ENCODE peak calls at places on chromosome 2, in ten cellular contexts. L is AG10803, S is IMR-90, Z is foreskin fibroblast, K is thoracic aorta, R is lower lobe of right lung, P is MM.1S, T is Peyer's patch, W is GM12865, N is choroid plexus epithelial cell. H is an unnamed sample.

GRCh38 chr2:53777134-53777533 is 9.5 kb downstream of the CHAC2 start:
- DNase-seq in L (no peak), S (no peak), Z (no peak), K (no peak), R (no peak), P (no peak), T (no peak), W (no peak), N (no peak), H (no peak)

GRCh38 chr2:79292231-79292785 is 132.8 kb upstream of the REG3A start:
- DNase-seq in L (no peak), S (no peak), Z (no peak), K (no peak), R (no peak), P (no peak), T (no peak), W (no peak), N (no peak), H (no peak)

GRCh38 chr2:15300645-15301573 is 260.2 kb downstream of the NBAS start:
- DNase-seq in L (no peak), S (peak; percentile 5), Z (no peak), K (no peak), R (no peak), P (no peak), T (no peak), W (no peak), N (no peak), H (no peak)

GRCh38 chr2:144943986-144944385 is 424.1 kb upstream of the ZEB2 start:
- DNase-seq in L (peak; percentile 82), S (peak; percentile 49), Z (peak; percentile 34), K (no peak), R (no peak), P (no peak), T (no peak), W (no peak), N (peak; percentile 78), H (peak; percentile 15)

GRCh38 chr2:35114765-35115164 is 1240.8 kb upstream of the CRIM1 start:
- DNase-seq in L (no peak), S (no peak), Z (no peak), K (no peak), R (no peak), P (peak; percentile 60), T (no peak), W (no peak), N (no peak), H (no peak)

GRCh38 chr2:99602475-99602874 is 112.7 kb upstream of the REV1 start:
- DNase-seq in L (peak; percentile 76), S (peak; percentile 79), Z (peak; percentile 37), K (no peak), R (no peak), P (no peak), T (no peak), W (no peak), N (peak; percentile 91), H (peak; percentile 17)

GRCh38 chr2:54859997-54860701 is 136.7 kb downstream of the EML6 start:
- DNase-seq in L (peak; percentile 82), S (peak; percentile 89), Z (peak; percentile 60), K (no peak), R (no peak), P (no peak), T (peak; percentile 54), W (no peak), N (peak; percentile 73), H (peak; percentile 95)

GRCh38 chr2:235740821-235741220 is 247.0 kb downstream of the AGAP1 start:
- DNase-seq in L (no peak), S (no peak), Z (no peak), K (no peak), R (no peak), P (peak; percentile 31), T (no peak), W (no peak), N (peak; percentile 21), H (no peak)

GRCh38 chr2:587371-587960 is 89.7 kb downstream of the TMEM18 start:
- DNase-seq in L (no peak), S (no peak), Z (no peak), K (no peak), R (no peak), P (no peak), T (no peak), W (no peak), N (no peak), H (no peak)

GRCh38 chr2:190755796-190756415 is 107.0 kb downstream of the NAB1 start:
- DNase-seq in L (peak; percentile 31), S (peak; percentile 70), Z (peak; percentile 30), K (no peak), R (no peak), P (no peak), T (no peak), W (no peak), N (no peak), H (no peak)

GRCh38 chr2:17483496-17483895 is 34.7 kb downstream of the RAD51AP2 start:
- DNase-seq in L (no peak), S (no peak), Z (no peak), K (no peak), R (no peak), P (no peak), T (no peak), W (no peak), N (no peak), H (no peak)

GRCh38 chr2:105329561-105330495 is at the start of gene TGFBRAP1:
- DNase-seq in L (peak; percentile 54), S (peak; percentile 42), Z (peak; percentile 51), K (no peak), R (peak; percentile 69), P (peak; percentile 71), T (peak; percentile 74), W (peak; percentile 76), N (peak; percentile 47), H (no peak)

GRCh38 chr2:182866095-182866460 is 359 bp downstream of the FRZB start:
- DNase-seq in L (no peak), S (no peak), Z (no peak), K (no peak), R (no peak), P (no peak), T (no peak), W (no peak), N (peak; percentile 25), H (no peak)

GRCh38 chr2:179021258-179021657 is 28.7 kb downstream of the CCDC141 start:
- DNase-seq in L (no peak), S (no peak), Z (no peak), K (no peak), R (no peak), P (peak; percentile 43), T (no peak), W (peak; percentile 85), N (no peak), H (no peak)

GRCh38 chr2:214696681-214697080 is 112.8 kb downstream of the BARD1 start:
- DNase-seq in L (no peak), S (no peak), Z (no peak), K (no peak), R (no peak), P (no peak), T (no peak), W (no peak), N (no peak), H (no peak)

GRCh38 chr2:60100034-60100433 is 453.4 kb downstream of the BCL11A start:
- DNase-seq in L (no peak), S (no peak), Z (no peak), K (no peak), R (no peak), P (no peak), T (no peak), W (no peak), N (no peak), H (no peak)

GRCh38 chr2:60094450-60094929 is 459.0 kb downstream of the BCL11A start:
- DNase-seq in L (no peak), S (no peak), Z (no peak), K (no peak), R (no peak), P (peak; percentile 66), T (peak; percentile 62), W (no peak), N (no peak), H (no peak)

GRCh38 chr2:60097298-60097697 is 456.2 kb downstream of the BCL11A start:
- DNase-seq in L (no peak), S (no peak), Z (no peak), K (no peak), R (no peak), P (no peak), T (no peak), W (no peak), N (no peak), H (no peak)

GRCh38 chr2:60092781-60093180 is 460.7 kb downstream of the BCL11A start:
- DNase-seq in L (no peak), S (no peak), Z (no peak), K (no peak), R (no peak), P (no peak), T (no peak), W (no peak), N (no peak), H (no peak)

DNA sequence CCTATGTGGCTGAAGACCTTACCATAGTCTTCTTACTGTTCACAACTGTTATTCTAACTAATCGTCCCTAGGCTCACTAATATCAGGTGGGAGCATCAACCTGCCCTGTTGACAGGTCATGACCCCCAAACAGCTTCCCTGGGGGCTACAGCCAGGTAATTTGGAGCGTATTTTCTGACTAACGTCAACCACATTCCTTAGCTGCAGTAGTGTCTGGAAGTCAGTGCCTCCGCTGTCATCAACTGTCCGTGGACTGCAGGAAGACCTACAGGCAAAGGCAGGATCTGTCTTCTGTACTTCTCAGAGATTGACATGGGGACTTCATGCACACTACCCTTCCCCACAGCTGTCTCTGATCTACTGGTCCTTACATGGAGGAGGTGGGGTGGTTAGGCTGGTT is 456.9 kb downstream of the BCL11A start:
- DNase-seq in L (no peak), S (no peak), Z (no peak), K (no peak), R (no peak), P (no peak), T (no peak), W (no peak), N (no peak), H (no peak)
- H3K4me3 ChIP-seq in L (no peak overlapping the region), S (no peak overlapping the region), Z (no peak overlapping the region), K (no peak overlapping the region), R (no peak overlapping the region), P (no peak overlapping the region), T (no peak overlapping the region), W (no peak overlapping the region), N (no peak overlapping the region), H (no peak overlapping the region)

GRCh38 chr2:118838741-118839455 is 8.6 kb downstream of the EN1 start:
- DNase-seq in L (no peak), S (no peak), Z (no peak), K (no peak), R (no peak), P (no peak), T (no peak), W (no peak), N (no peak), H (no peak)
- TF ChIP-seq CTCF in L (no peak), S (no peak), Z (no peak), K (no peak), R (no peak), P (no peak), T (no peak), W (no peak), N (no peak), H (no peak)

GRCh38 chr2:162297925-162298552 is 20.4 kb downstream of the IFIH1 start:
- DNase-seq in L (peak; percentile 79), S (peak; percentile 81), Z (peak; percentile 56), K (peak; percentile 47), R (no peak), P (peak; percentile 73), T (peak; percentile 77), W (peak; percentile 77), N (peak; percentile 90), H (peak; percentile 26)
- H3K4me3 ChIP-seq in L (no peak overlapping the region), S (no peak overlapping the region), Z (no peak overlapping the region), K (no peak overlapping the region), R (no peak overlapping the region), P (no peak overlapping the region), T (no peak overlapping the region), W (no peak overlapping the region), N (no peak overlapping the region), H (no peak overlapping the region)

GRCh38 chr2:133262888-133263287 is 305.4 kb downstream of the NCKAP5 start:
- DNase-seq in L (peak; percentile 23), S (no peak), Z (no peak), K (no peak), R (no peak), P (no peak), T (no peak), W (no peak), N (peak; percentile 56), H (no peak)
- TF ChIP-seq CTCF in L (peak; percentile 50), S (peak; percentile 50), Z (peak; percentile 37), K (no peak), R (no peak), P (peak; percentile 5), T (no peak), W (no peak), N (peak; percentile 63), H (peak; percentile 40)